ENCODE peak calls at places on chromosomes 3 and 15, in six cellular contexts. R is prostate gland, A is neural progenitor cell, J is body of pancreas, C is IMR-90, O is NT2/D1. Z is an unnamed sample.

GRCh38 chr3:149188494-149188893 is 33.1 kb downstream of the CP start:
- DNase-seq in R (no peak), A (no peak), O (no peak), C (peak; percentile 17), J (no peak), Z (no peak)

GRCh38 chr3:38564631-38565338 is 68.6 kb downstream of the EXOG start:
- DNase-seq in O (no peak), C (no peak), R (no peak), A (no peak), J (no peak), Z (no peak)

GRCh38 chr15:57662802-57663201 is 43.7 kb upstream of the POLR2M start:
- DNase-seq in R (peak; percentile 18), C (no peak), A (no peak), J (no peak), O (no peak), Z (no peak)

GRCh38 chr15:63374686-63375520 is 6.7 kb downstream of the CA12 start:
- DNase-seq in C (peak; percentile 80), O (no peak), J (no peak), A (no peak), R (no peak), Z (peak; percentile 68)

GRCh38 chr3:197298341-197298857 is at the start of gene DLG1:
- DNase-seq in A (peak; percentile 92), R (peak; percentile 93), O (peak; percentile 73), J (peak; percentile 92), C (peak; percentile 92), Z (peak; percentile 96)

GRCh38 chr3:111926266-111926676 is 52.6 kb upstream of the ABHD10 start:
- DNase-seq in J (no peak), A (peak; percentile 57), C (no peak), R (no peak), O (no peak), Z (peak; percentile 58)

GRCh38 chr15:73957276-73957675 is 31.0 kb downstream of the LOXL1 start:
- DNase-seq in J (no peak), C (no peak), O (no peak), R (no peak), A (no peak), Z (no peak)

GRCh38 chr15:100707229-100707628 is 104.8 kb downstream of the ASB7 start:
- DNase-seq in R (no peak), C (no peak), O (no peak), J (no peak), A (no peak), Z (no peak)

GRCh38 chr3:13091898-13092620 is 18.8 kb upstream of the IQSEC1 start:
- DNase-seq in R (peak; percentile 89), J (peak; percentile 93), O (peak; percentile 73), A (peak; percentile 83), C (peak; percentile 60), Z (peak; percentile 49)

GRCh38 chr3:150235799-150236198 is 172.3 kb upstream of the TSC22D2 start:
- DNase-seq in O (no peak), R (no peak), C (peak; percentile 91), J (no peak), A (no peak), Z (no peak)

GRCh38 chr15:54101664-54102270 is 123.5 kb downstream of the UNC13C start:
- DNase-seq in J (no peak), A (no peak), O (no peak), R (no peak), C (peak; percentile 3), Z (peak; percentile 93)

GRCh38 chr15:77546870-77547269 is 85.8 kb downstream of the LINGO1 start:
- DNase-seq in A (no peak), J (no peak), C (no peak), R (no peak), O (no peak), Z (no peak)

GRCh38 chr3:114775395-114775794 is 371.7 kb downstream of the ZBTB20 start:
- DNase-seq in O (no peak), R (no peak), C (peak; percentile 29), A (no peak), J (no peak), Z (no peak)

GRCh38 chr15:44584162-44584749 is 47.3 kb downstream of the EIF3J start:
- DNase-seq in R (no peak), J (peak; percentile 31), C (no peak), O (peak; percentile 8), A (peak; percentile 44), Z (no peak)

GRCh38 chr3:53614307-53614706 is 119.9 kb downstream of the CACNA1D start:
- DNase-seq in R (peak; percentile 35), O (no peak), C (no peak), J (no peak), A (no peak), Z (no peak)

GRCh38 chr3:134201201-134202130 is 49.2 kb downstream of the RYK start:
- DNase-seq in C (peak; percentile 93), A (no peak), J (no peak), O (no peak), R (no peak), Z (no peak)

GRCh38 chr15:62365795-62366442 is 200.8 kb upstream of the C2CD4B start:
- DNase-seq in O (no peak), C (no peak), A (no peak), J (peak; percentile 70), R (no peak), Z (no peak)

GRCh38 chr3:151553873-151554272 is 93.0 kb upstream of the IGSF10 start:
- DNase-seq in C (no peak), R (no peak), A (no peak), O (no peak), J (peak; percentile 52), Z (no peak)

GRCh38 chr3:182067423-182067822 is 355.7 kb downstream of the SOX2 start:
- DNase-seq in O (no peak), A (no peak), J (no peak), R (no peak), C (no peak), Z (no peak)

GRCh38 chr3:122745365-122746021 is 48.1 kb downstream of the HSPBAP1 start:
- DNase-seq in C (peak; percentile 90), J (no peak), A (no peak), R (no peak), O (no peak), Z (no peak)

GRCh38 chr15:101038327-101039003 is 119.3 kb downstream of the LRRK1 start:
- DNase-seq in A (no peak), O (no peak), C (no peak), R (no peak), J (no peak), Z (no peak)

GRCh38 chr3:76051145-76051544 is 265.8 kb upstream of the ZNF717 start:
- DNase-seq in A (no peak), O (no peak), R (no peak), J (no peak), C (no peak), Z (no peak)

GRCh38 chr15:99249270-99249817 is at the start of gene TTC23:
- DNase-seq in C (peak; percentile 89), R (peak; percentile 40), O (peak; percentile 58), A (peak; percentile 34), J (peak; percentile 63), Z (no peak)

GRCh38 chr3:30508319-30508718 is 98.1 kb upstream of the TGFBR2 start:
- DNase-seq in O (no peak), J (no peak), R (no peak), A (no peak), C (no peak), Z (no peak)

GRCh38 chr3:178345944-178346343 is 190.3 kb upstream of the KCNMB2 start:
- DNase-seq in O (no peak), A (no peak), R (no peak), C (no peak), J (no peak), Z (no peak)

GRCh38 chr15:62781081-62781497 is 261.5 kb upstream of the TPM1 start:
- DNase-seq in A (peak; percentile 28), C (no peak), R (no peak), O (no peak), J (peak; percentile 22), Z (no peak)

GRCh38 chr3:127908202-127908601 is 6.8 kb upstream of the KBTBD12 start:
- DNase-seq in C (no peak), A (no peak), O (no peak), R (no peak), J (no peak), Z (no peak)

GRCh38 chr15:71780349-71780976 is 29.9 kb upstream of the NR2E3 start:
- DNase-seq in R (no peak), O (peak; percentile 75), C (peak; percentile 66), A (peak; percentile 80), J (peak; percentile 38), Z (peak; percentile 74)

GRCh38 chr3:112925560-112925959 is 49.3 kb downstream of the CD200R1 start:
- DNase-seq in O (no peak), C (no peak), R (no peak), J (no peak), A (no peak), Z (no peak)

GRCh38 chr3:137764001-137764433 is at the start of gene SOX14:
- DNase-seq in R (peak; percentile 28), J (peak; percentile 79), C (no peak), O (no peak), A (peak; percentile 76), Z (no peak)
- H3K4me3 ChIP-seq in R (peak within 1 kb of the TSS; percentile 15), J (peak within 1 kb of the TSS; percentile 1), C (no peak within 1 kb of the TSS), O (peak within 1 kb of the TSS; percentile 29), A (peak within 1 kb of the TSS; percentile 37), Z (no peak within 1 kb of the TSS)

DNA sequence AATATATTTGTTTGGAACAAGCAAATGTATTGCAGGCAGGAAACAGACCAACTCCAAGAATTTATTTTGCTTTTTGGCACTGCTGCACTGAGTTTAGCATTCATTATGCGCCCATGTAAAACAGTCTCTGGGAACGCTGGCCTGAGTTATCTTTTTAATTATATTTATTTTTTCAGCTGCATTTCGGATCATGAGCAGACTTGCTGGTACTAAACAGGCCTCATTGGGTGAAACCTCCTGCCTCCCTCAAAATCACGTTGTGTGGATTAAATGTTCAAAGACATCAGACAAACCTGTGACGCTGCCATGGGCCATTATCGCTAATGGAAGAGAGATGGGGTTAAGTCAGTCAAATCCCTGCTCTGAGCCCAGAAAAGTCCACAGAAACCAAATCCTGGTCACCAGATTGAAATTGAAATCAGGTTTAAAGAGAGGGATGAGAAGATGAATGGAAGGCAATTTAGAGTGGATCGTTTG is 511.1 kb upstream of the PROK2 start:
- DNase-seq in A (no peak), O (no peak), J (no peak), C (no peak), R (no peak), Z (no peak)
- H3K27me3 ChIP-seq in A (no peaks in the 10 kb centered on the region), O (no peaks in the 10 kb centered on the region), J (no peaks in the 10 kb centered on the region), C (peaks cover 17% of the 10 kb centered on the region), R (no peaks in the 10 kb centered on the region), Z (no peaks in the 10 kb centered on the region)

GRCh38 chr3:73622135-73622534 is 2.6 kb downstream of the PDZRN3 start:
- DNase-seq in O (no peak), R (peak; percentile 85), J (peak; percentile 87), A (peak; percentile 54), C (peak; percentile 47), Z (no peak)

GRCh38 chr3:73623316-73623715 is 1.4 kb downstream of the PDZRN3 start:
- DNase-seq in O (no peak), R (no peak), A (no peak), J (peak; percentile 22), C (peak; percentile 28), Z (no peak)

GRCh38 chr3:73623996-73624362 is 762 bp downstream of the PDZRN3 start:
- DNase-seq in R (peak; percentile 42), A (peak; percentile 92), J (peak; percentile 59), O (peak; percentile 71), C (peak; percentile 85), Z (no peak)

GRCh38 chr3:73624363-73625123 is at the start of gene PDZRN3:
- DNase-seq in C (peak; percentile 82), R (peak; percentile 79), O (peak; percentile 50), A (peak; percentile 89), J (peak; percentile 69), Z (no peak)

GRCh38 chr3:73625124-73625665 is 454 bp upstream of the PDZRN3 start:
- DNase-seq in A (peak; percentile 61), J (peak; percentile 29), O (peak; percentile 25), C (peak; percentile 72), R (peak; percentile 46), Z (no peak)
- H3K4me3 ChIP-seq in A (peak overlapping the region; percentile 70), J (peak overlapping the region; percentile 38), O (peak overlapping the region; percentile 88), C (peak overlapping the region; percentile 71), R (peak overlapping the region; percentile 81), Z (no peak overlapping the region)

GRCh38 chr15:84079885-84080777 is 155.4 kb upstream of the GOLGA6L4 start:
- DNase-seq in A (peak; percentile 84), R (peak; percentile 5), J (peak; percentile 40), O (peak; percentile 28), C (peak; percentile 3), Z (peak; percentile 91)
- H3K27me3 ChIP-seq in A (peaks cover 71% of the 10 kb centered on the region), R (peaks cover 4% of the 10 kb centered on the region), J (no peaks in the 10 kb centered on the region), O (peaks cover 47% of the 10 kb centered on the region), C (peaks cover 9% of the 10 kb centered on the region), Z (peaks cover 7% of the 10 kb centered on the region)